ENCODE peak calls at places on chromosome 3, in ten cellular contexts. Z is epithelial cell of esophagus; I is AG09319; J is stimulated activated CD8-positive, alpha-beta memory T cell treated with anti-CD3 and anti-CD28 coated beads, Interleukin-15, amount 100 ng/mL, for 24 hours; X is stimulated activated CD4-positive, alpha-beta T cell treated with anti-CD3 and anti-CD28 coated beads, TNF-alpha, amount 100 ng/mL, for 24 hours; O is body of pancreas; K is naive B cell; S is activated T-helper 1 cell treated with Interleukin-2 at 50 U/mL for 16 hours; P is mammary epithelial cell; D is NCI-H748 treated with DMSO at 0.1 percent for 48 hours. M is an unnamed sample.

GRCh38 chr3:8441969-8442559 is 59.6 kb upstream of the LMCD1 start:
- DNase-seq in Z (peak), I (peak), J (no peak), X (no peak), O (peak), K (no peak), S (no peak), P (peak), D (peak), M (no peak)

GRCh38 chr3:136919799-136920580 is 37.8 kb upstream of the IL20RB start:
- DNase-seq in Z (no peak), I (no peak), J (no peak), X (no peak), O (no peak), K (no peak), S (no peak), P (no peak), D (no peak), M (no peak)

GRCh38 chr3:10919636-10920035 is 72.9 kb upstream of the SLC6A1 start:
- DNase-seq in Z (no peak), I (no peak), J (no peak), X (no peak), O (no peak), K (no peak), S (no peak), P (no peak), D (no peak), M (no peak)

GRCh38 chr3:71162221-71162620 is 421.3 kb downstream of the FOXP1 start:
- DNase-seq in Z (no peak), I (no peak), J (no peak), X (no peak), O (no peak), K (no peak), S (no peak), P (no peak), D (no peak), M (no peak)

GRCh38 chr3:194472290-194472920 is 14.4 kb downstream of the ATP13A3 start:
- DNase-seq in Z (peak), I (peak), J (no peak), X (peak), O (peak), K (peak), S (no peak), P (peak), D (peak), M (no peak)

GRCh38 chr3:10074666-10075065 is 33.4 kb downstream of the FANCD2OS start:
- DNase-seq in Z (peak), I (no peak), J (no peak), X (no peak), O (no peak), K (no peak), S (no peak), P (no peak), D (no peak), M (no peak)

GRCh38 chr3:41328916-41329315 is 129.6 kb downstream of the CTNNB1 start:
- DNase-seq in Z (no peak), I (no peak), J (no peak), X (no peak), O (no peak), K (no peak), S (no peak), P (no peak), D (no peak), M (no peak)

GRCh38 chr3:129695203-129695602 is 88.7 kb upstream of the PLXND1 start:
- DNase-seq in Z (peak), I (peak), J (no peak), X (no peak), O (no peak), K (no peak), S (no peak), P (peak), D (no peak), M (no peak)

GRCh38 chr3:60363817-60364216 is 887.4 kb downstream of the FHIT start:
- DNase-seq in Z (peak), I (no peak), J (no peak), X (no peak), O (no peak), K (no peak), S (no peak), P (no peak), D (no peak), M (no peak)

GRCh38 chr3:15460891-15461524 is 33.6 kb downstream of the EAF1 start:
- DNase-seq in Z (no peak), I (no peak), J (no peak), X (no peak), O (no peak), K (no peak), S (no peak), P (no peak), D (no peak), M (peak)

GRCh38 chr3:71702131-71703024 is 22.8 kb downstream of the EIF4E3 start:
- DNase-seq in Z (peak), I (no peak), J (no peak), X (no peak), O (no peak), K (no peak), S (no peak), P (no peak), D (no peak), M (peak)

GRCh38 chr3:20668411-20668810 is 482.4 kb upstream of the SGO1 start:
- DNase-seq in Z (no peak), I (no peak), J (no peak), X (no peak), O (no peak), K (no peak), S (no peak), P (no peak), D (no peak), M (no peak)

GRCh38 chr3:12681586-12682371 is 17.9 kb upstream of the RAF1 start:
- DNase-seq in Z (peak), I (peak), J (no peak), X (no peak), O (peak), K (no peak), S (no peak), P (peak), D (no peak), M (no peak)

GRCh38 chr3:173983353-173983752 is 585.8 kb downstream of the NLGN1 start:
- DNase-seq in Z (peak), I (no peak), J (no peak), X (no peak), O (no peak), K (no peak), S (no peak), P (no peak), D (no peak), M (no peak)

GRCh38 chr3:187041362-187042061 is 97.8 kb downstream of the RPL39L start:
- DNase-seq in Z (no peak), I (no peak), J (no peak), X (no peak), O (no peak), K (no peak), S (peak), P (no peak), D (no peak), M (peak)

GRCh38 chr3:131538968-131539367 is 36.2 kb upstream of the MRPL3 start:
- DNase-seq in Z (no peak), I (no peak), J (no peak), X (no peak), O (no peak), K (no peak), S (no peak), P (no peak), D (no peak), M (no peak)

GRCh38 chr3:108103040-108103751 is 12.4 kb upstream of the CD47 start:
- DNase-seq in Z (no peak), I (no peak), J (no peak), X (no peak), O (no peak), K (no peak), S (no peak), P (no peak), D (no peak), M (no peak)

GRCh38 chr3:151076626-151077025 is 8.8 kb upstream of the MED12L start:
- DNase-seq in Z (no peak), I (no peak), J (no peak), X (no peak), O (no peak), K (no peak), S (no peak), P (no peak), D (no peak), M (no peak)

GRCh38 chr3:100005670-100006393 is 108.5 kb downstream of the FILIP1L start:
- DNase-seq in Z (no peak), I (no peak), J (no peak), X (no peak), O (no peak), K (no peak), S (no peak), P (peak), D (no peak), M (no peak)

GRCh38 chr3:14265246-14265962 is 86.8 kb downstream of the LSM3 start:
- DNase-seq in Z (peak), I (no peak), J (no peak), X (no peak), O (no peak), K (no peak), S (no peak), P (no peak), D (peak), M (no peak)

GRCh38 chr3:188899887-188900286 is 271.9 kb upstream of the TPRG1 start:
- DNase-seq in Z (peak), I (no peak), J (no peak), X (no peak), O (no peak), K (no peak), S (no peak), P (no peak), D (no peak), M (no peak)

M was measured in activated CD4-positive, alpha-beta memory T cell treated with anti-CD3 and anti-CD28 coated beads, Interleukin-2, amount 10 ng/mL, durations not matched to agents 7 days and 5 days.